ENCODE peak calls at places on chromosomes 12 and 14, in ten cellular contexts. G is left ventricle myocardium inferior; Y is fibroblast of lung; O is stimulated activated CD4-positive, alpha-beta T cell treated with anti-CD3 and anti-CD28 coated beads, Interleukin-15, amount 100 ng/mL, for 1 hour; X is NCI-H2081; Q is stimulated activated naive CD8-positive, alpha-beta T cell treated with anti-CD3 and anti-CD28 coated beads, Interleukin-15, amount 100 ng/mL, for 72 hours; D is HFFc6; R is central memory CD4-positive, alpha-beta T cell; E is activated T-cell treated with anti-CD3 and anti-CD28 coated beads for 1 hour; T is germinal center. L is an unnamed sample.

GRCh38 chr12:104877107-104877705 is 80.9 kb downstream of the SLC41A2 start:
- DNase-seq in O (no peak), G (no peak), Y (peak; percentile 67), R (peak; percentile 29), X (no peak), E (peak; percentile 6), Q (peak; percentile 15), T (no peak), D (peak; percentile 39), L (peak; percentile 33)

GRCh38 chr14:26204954-26205479 is 392.8 kb downstream of the NOVA1 start:
- DNase-seq in G (peak; percentile 39), X (peak; percentile 56), Q (no peak), T (no peak), E (no peak), D (no peak), Y (peak; percentile 30), R (no peak), O (no peak), L (no peak)

GRCh38 chr12:57720606-57721595 is 17.6 kb downstream of the AGAP2 start:
- DNase-seq in E (no peak), R (no peak), Y (no peak), Q (no peak), X (no peak), T (no peak), G (no peak), O (no peak), D (no peak), L (no peak)

GRCh38 chr14:104101086-104101621 is 15.7 kb downstream of the ASPG start:
- DNase-seq in R (no peak), O (no peak), E (no peak), T (no peak), G (peak; percentile 8), Q (no peak), Y (no peak), X (no peak), D (no peak), L (no peak)

GRCh38 chr14:102046337-102047278 is 40.2 kb downstream of the HSP90AA1 start:
- DNase-seq in X (peak; percentile 70), Y (peak; percentile 76), Q (peak; percentile 28), E (no peak), T (no peak), D (peak; percentile 20), O (no peak), G (peak; percentile 84), R (no peak), L (peak; percentile 58)

GRCh38 chr14:65225299-65226159 is 123.2 kb upstream of the MAX start:
- DNase-seq in O (no peak), Y (no peak), T (no peak), E (no peak), X (no peak), R (no peak), G (no peak), D (no peak), Q (no peak), L (no peak)

GRCh38 chr12:127192391-127192790 is 1074.6 kb upstream of the TMEM132C start:
- DNase-seq in T (no peak), R (no peak), Q (no peak), O (no peak), Y (no peak), X (no peak), E (no peak), D (no peak), G (no peak), L (no peak)

GRCh38 chr12:77368379-77368778 is 303.0 kb upstream of the E2F7 start:
- DNase-seq in Q (no peak), G (no peak), T (no peak), D (no peak), E (no peak), Y (no peak), R (no peak), O (no peak), X (no peak), L (no peak)

GRCh38 chr14:95727084-95727700 is 13.3 kb upstream of the TCL1A start:
- DNase-seq in Q (no peak), G (no peak), E (no peak), D (no peak), X (peak; percentile 33), O (no peak), T (no peak), Y (no peak), R (no peak), L (no peak)

GRCh38 chr14:22718091-22718490 is 48.4 kb upstream of the OXA1L start:
- DNase-seq in Q (no peak), G (no peak), Y (no peak), R (no peak), D (no peak), X (no peak), O (no peak), T (no peak), E (no peak), L (no peak)

GRCh38 chr12:55974308-55974724 is 438 bp downstream of the RAB5B start:
- DNase-seq in E (no peak), X (peak; percentile 36), Q (no peak), T (peak; percentile 56), R (peak; percentile 5), G (no peak), Y (peak; percentile 45), D (peak; percentile 26), O (no peak), L (peak; percentile 43)

GRCh38 chr12:56257071-56257470 is 1.1 kb downstream of the ANKRD52 start:
- DNase-seq in X (no peak), T (no peak), O (no peak), Y (no peak), E (no peak), Q (no peak), G (no peak), R (no peak), D (no peak), L (no peak)

GRCh38 chr14:54138354-54139038 is 181.9 kb upstream of the BMP4 start:
- DNase-seq in D (no peak), E (no peak), O (no peak), R (no peak), Y (peak; percentile 24), T (no peak), G (no peak), X (no peak), Q (no peak), L (no peak)